ENCODE peak calls at places on chromosome X, in five cellular contexts. K, Y, D, V and G are unnamed samples.
A peak's percentile ranks its signal among the peaks of the same experiment; 100 is the strongest.

GRCh38 chrX:7828594-7828993 is 14.4 kb upstream of the VCX start:
- DNase-seq in K (no peak), Y (peak; percentile 30), D (no peak), V (peak; percentile 24), G (no peak)

GRCh38 chrX:100368167-100368566 is 41.9 kb downstream of the PCDH19 start:
- DNase-seq in K (no peak), Y (peak; percentile 49), D (no peak), V (peak; percentile 14), G (peak; percentile 35)

GRCh38 chrX:132266583-132267355 is 47.5 kb upstream of the RAP2C start:
- DNase-seq in K (no peak), Y (no peak), D (no peak), V (peak; percentile 6), G (no peak)

GRCh38 chrX:18464500-18464899 is 39.1 kb downstream of the CDKL5 start:
- DNase-seq in K (no peak), Y (no peak), D (no peak), V (no peak), G (no peak)

GRCh38 chrX:42797646-42798045 is 19.7 kb upstream of the PPP1R2C start:
- DNase-seq in K (no peak), Y (no peak), D (no peak), V (no peak), G (no peak)

GRCh38 chrX:1874416-1874815 is 259.6 kb downstream of the ASMT start:
- DNase-seq in K (no peak), Y (no peak), D (no peak), V (no peak), G (no peak)

GRCh38 chrX:13250831-13251612 is 68.8 kb downstream of the ATXN3L start:
- DNase-seq in K (peak; percentile 24), Y (no peak), D (peak; percentile 24), V (no peak), G (no peak)

GRCh38 chrX:119325456-119325855 is 73.7 kb upstream of the SLC25A43 start:
- DNase-seq in K (no peak), Y (no peak), D (no peak), V (no peak), G (no peak)

GRCh38 chrX:2425281-2426071 is 75.3 kb downstream of the DHRSX start:
- DNase-seq in K (no peak), Y (peak; percentile 66), D (no peak), V (no peak), G (no peak)

GRCh38 chrX:39967348-39967747 is 130.4 kb downstream of the BCOR start:
- DNase-seq in K (no peak), Y (no peak), D (no peak), V (no peak), G (no peak)

GRCh38 chrX:24646745-24647182 is 383 bp downstream of the PCYT1B start:
- DNase-seq in K (no peak), Y (peak; percentile 70), D (no peak), V (no peak), G (no peak)

GRCh38 chrX:47176101-47176740 is 17.4 kb upstream of the UBA1 start:
- DNase-seq in K (peak; percentile 10), Y (no peak), D (no peak), V (no peak), G (no peak)

GRCh38 chrX:39640866-39641265 is 456.9 kb downstream of the BCOR start:
- DNase-seq in K (no peak), Y (no peak), D (no peak), V (no peak), G (no peak)

GRCh38 chrX:39475372-39475771 is 622.4 kb downstream of the BCOR start:
- DNase-seq in K (no peak), Y (no peak), D (no peak), V (no peak), G (no peak)

GRCh38 chrX:119981286-119982070 is 37.9 kb upstream of the NKAP start:
- DNase-seq in K (no peak), Y (peak; percentile 73), D (peak; percentile 13), V (peak; percentile 30), G (peak; percentile 21)

GRCh38 chrX:30887721-30888120 is 1.3 kb downstream of the TAB3 start:
- DNase-seq in K (no peak), Y (no peak), D (no peak), V (no peak), G (no peak)

GRCh38 chrX:135974279-135974856 is 580 bp upstream of the MMGT1 start:
- DNase-seq in K (peak; percentile 75), Y (peak; percentile 78), D (peak; percentile 84), V (peak; percentile 52), G (peak; percentile 84)

GRCh38 chrX:6021316-6022091 is 207.2 kb downstream of the NLGN4X start:
- DNase-seq in K (no peak), Y (peak; percentile 69), D (peak; percentile 7), V (peak; percentile 18), G (peak; percentile 6)

GRCh38 chrX:125103693-125104092 is 216.0 kb upstream of the TEX13C start:
- DNase-seq in K (peak; percentile 58), Y (no peak), D (no peak), V (no peak), G (no peak)

GRCh38 chrX:9604111-9604907 is 139.5 kb downstream of the TBL1X start:
- DNase-seq in K (no peak), Y (no peak), D (peak; percentile 42), V (no peak), G (no peak)

GRCh38 chrX:108439434-108439883 is at the start of gene COL4A5:
- DNase-seq in K (peak; percentile 39), Y (peak; percentile 85), D (peak; percentile 60), V (peak; percentile 1), G (no peak)

GRCh38 chrX:46561931-46562721 is 11.4 kb upstream of the CHST7 start:
- DNase-seq in K (peak; percentile 64), Y (no peak), D (no peak), V (peak; percentile 12), G (no peak)

GRCh38 chrX:78979789-78980464 is 34.7 kb downstream of the P2RY10 start:
- DNase-seq in K (no peak), Y (no peak), D (no peak), V (no peak), G (no peak)

GRCh38 chrX:23511783-23512182 is 155.5 kb upstream of the PRDX4 start:
- DNase-seq in K (no peak), Y (no peak), D (no peak), V (no peak), G (no peak)

GRCh38 chrX:120015145-120016067 is 62.1 kb downstream of the RHOXF2B start:
- DNase-seq in K (peak; percentile 35), Y (peak; percentile 52), D (peak; percentile 61), V (no peak), G (no peak)

GRCh38 chrX:148813422-148813821 is 313.0 kb downstream of the AFF2 start:
- DNase-seq in K (no peak), Y (no peak), D (no peak), V (no peak), G (no peak)

GRCh38 chrX:155535866-155536265 is 76.9 kb downstream of the TMLHE start:
- DNase-seq in K (no peak), Y (no peak), D (no peak), V (no peak), G (no peak)

GRCh38 chrX:31039327-31039711 is 32.5 kb downstream of the FTHL17 start:
- DNase-seq in K (no peak), Y (no peak), D (no peak), V (no peak), G (no peak)

GRCh38 chrX:123424546-123424945 is 240.5 kb downstream of the GRIA3 start:
- DNase-seq in K (no peak), Y (no peak), D (no peak), V (no peak), G (no peak)

GRCh38 chrX:48918644-48919340 is at the start of gene PIM2:
- DNase-seq in K (peak; percentile 93), Y (peak; percentile 96), D (peak; percentile 93), V (peak; percentile 91), G (peak; percentile 93)

GRCh38 chrX:48919947-48920712 is 1.3 kb upstream of the PIM2 start:
- DNase-seq in K (no peak), Y (no peak), D (no peak), V (no peak), G (no peak)

GRCh38 chrX:48919360-48919821 is 567 bp upstream of the PIM2 start:
- DNase-seq in K (peak; percentile 54), Y (peak; percentile 63), D (peak; percentile 42), V (no peak), G (no peak)

GRCh38 chrX:48917139-48917980 is 1.5 kb downstream of the PIM2 start:
- DNase-seq in K (peak; percentile 93), Y (peak; percentile 89), D (peak; percentile 86), V (peak; percentile 90), G (peak; percentile 84)

DNA sequence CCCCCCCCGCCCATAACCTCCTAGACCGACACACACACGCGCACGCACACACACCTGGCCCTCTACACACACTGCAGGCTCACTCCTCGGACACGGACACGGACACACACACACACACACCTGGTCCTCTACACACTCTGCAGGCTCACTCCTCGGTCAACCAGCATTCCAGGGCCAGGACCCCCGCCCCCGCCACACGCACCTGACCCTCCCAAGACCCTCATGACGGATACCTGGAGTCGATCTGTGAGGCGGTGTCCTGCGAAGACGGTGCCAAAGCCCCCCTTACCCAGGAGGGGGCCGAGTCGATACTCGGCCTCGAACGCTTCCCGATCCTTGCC is 551 bp downstream of the PIM2 start:
- DNase-seq in K (no peak), Y (no peak), D (no peak), V (no peak), G (no peak)
- H3K36me3 ChIP-seq in K (peaks cover 33% of the 10 kb centered on the region), Y (peaks cover 30% of the 10 kb centered on the region), D (peaks cover 12% of the 10 kb centered on the region), V (peaks cover 9% of the 10 kb centered on the region), G (no peaks in the 10 kb centered on the region)

GRCh38 chrX:49197543-49198087 is 2.4 kb downstream of the SYP start:
- DNase-seq in K (no peak), Y (no peak), D (no peak), V (no peak), G (no peak)
- H3K36me3 ChIP-seq in K (no peaks in the 10 kb centered on the region), Y (no peaks in the 10 kb centered on the region), D (no peaks in the 10 kb centered on the region), V (no peaks in the 10 kb centered on the region), G (no peaks in the 10 kb centered on the region)

DNA sequence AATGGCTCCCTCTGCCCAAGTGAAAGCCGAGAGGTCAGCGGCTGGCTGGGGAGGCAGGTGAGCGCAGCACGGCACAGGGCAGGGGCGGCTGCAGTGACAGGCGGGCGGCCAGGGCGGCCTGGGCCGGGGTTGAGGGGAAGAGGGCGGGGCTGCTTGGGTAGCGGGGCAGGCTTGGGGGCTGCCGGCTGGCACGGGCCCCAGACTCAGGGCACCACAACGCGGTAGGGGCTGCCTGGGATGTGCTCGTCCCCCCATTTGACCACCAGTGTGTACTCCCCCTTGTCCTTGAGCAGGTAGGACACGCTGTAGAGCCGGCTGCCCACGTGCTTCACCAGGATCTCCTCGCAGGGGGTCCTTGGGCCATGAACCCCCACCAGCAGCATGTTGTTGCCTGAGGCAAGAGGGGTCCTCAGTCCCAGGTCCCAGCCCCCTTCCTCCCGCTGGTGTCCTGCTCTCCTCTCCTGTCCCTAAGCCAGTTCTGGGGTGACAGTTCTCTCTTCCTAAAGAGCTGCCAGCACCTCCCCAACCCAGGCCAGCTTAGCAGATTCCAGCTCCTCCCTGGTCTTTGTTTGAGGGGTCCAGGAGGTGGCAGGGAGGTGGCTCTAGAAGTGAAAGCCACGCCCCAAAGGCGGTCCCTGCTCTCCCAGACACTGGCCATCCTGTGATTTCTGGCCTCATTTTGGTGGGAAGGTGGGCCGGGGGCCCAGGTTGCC is 25.6 kb downstream of the FLNA start:
- DNase-seq in K (no peak), Y (no peak), D (no peak), V (no peak), G (no peak)
- H3K36me3 ChIP-seq in K (peaks cover 57% of the 10 kb centered on the region), Y (peaks cover 5% of the 10 kb centered on the region), D (peaks cover 50% of the 10 kb centered on the region), V (peaks cover 3% of the 10 kb centered on the region), G (peaks cover 56% of the 10 kb centered on the region)

DNA sequence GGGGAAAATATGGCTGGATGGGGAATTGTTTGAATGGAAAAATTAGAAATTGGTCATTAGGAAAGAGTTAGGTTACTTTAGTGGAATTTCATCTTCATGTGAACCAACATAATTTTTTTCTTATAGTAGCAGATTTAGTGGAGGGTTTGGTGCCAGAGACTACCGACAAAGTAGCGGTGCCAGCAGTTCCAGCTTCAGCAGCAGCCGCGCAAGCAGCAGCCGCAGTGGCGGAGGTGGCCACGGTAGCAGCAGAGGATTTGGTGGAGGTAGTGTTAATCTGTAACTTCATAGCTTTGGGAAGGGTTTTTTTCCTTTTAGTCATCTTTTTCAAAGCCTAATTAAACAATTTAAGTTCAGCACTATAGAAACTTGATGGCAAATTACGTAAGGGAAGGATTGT is 13.2 kb downstream of the DDX3X start:
- DNase-seq in K (no peak), Y (no peak), D (no peak), V (no peak), G (no peak)
- H3K36me3 ChIP-seq in K (peaks cover 90% of the 10 kb centered on the region), Y (peaks cover 67% of the 10 kb centered on the region), D (peaks cover 90% of the 10 kb centered on the region), V (peaks cover 15% of the 10 kb centered on the region), G (peaks cover 73% of the 10 kb centered on the region)